ENCODE peak calls at places on chromosomes 3 and 15, in six cellular contexts. Q is HepG2, X is GM12878, R is SK-N-SH, F is H1, O is K562. T is an unnamed sample.

GRCh38 chr3:6018456-6018855 is 830.9 kb downstream of the EDEM1 start:
- DNase-seq in F (no peak), X (no peak), Q (no peak), R (no peak), O (no peak), T (no peak)

GRCh38 chr3:108221403-108221802 is 821 bp downstream of the IFT57 start:
- DNase-seq in X (no peak), F (no peak), O (no peak), R (no peak), Q (no peak), T (no peak)

GRCh38 chr3:149462653-149463052 is 11.8 kb upstream of the TM4SF4 start:
- DNase-seq in Q (no peak), X (no peak), R (no peak), O (no peak), F (no peak), T (no peak)

GRCh38 chr3:139110072-139110830 is 65.6 kb upstream of the PRR23C start:
- DNase-seq in R (no peak), Q (no peak), X (no peak), O (no peak), F (no peak), T (no peak)

GRCh38 chr3:187807086-187807862 is 62.0 kb upstream of the BCL6 start:
- DNase-seq in R (no peak), F (no peak), X (no peak), Q (no peak), O (no peak), T (no peak)

GRCh38 chr15:39381517-39381916 is 199.4 kb upstream of the THBS1 start:
- DNase-seq in O (no peak), X (peak), Q (no peak), F (no peak), R (no peak), T (peak)

GRCh38 chr15:50051811-50052419 is 67.1 kb downstream of the ATP8B4 start:
- DNase-seq in Q (peak), X (no peak), F (no peak), R (peak), O (peak), T (peak)

GRCh38 chr3:59046839-59047238 is 3.0 kb downstream of the CFAP20DC start:
- DNase-seq in Q (no peak), O (no peak), R (no peak), X (no peak), F (no peak), T (no peak)

GRCh38 chr15:33581032-33581431 is 270.3 kb downstream of the RYR3 start:
- DNase-seq in O (no peak), Q (no peak), R (no peak), F (no peak), X (no peak), T (no peak)

GRCh38 chr3:178875157-178875556 is 196.5 kb downstream of the ZMAT3 start:
- DNase-seq in Q (no peak), X (no peak), O (no peak), F (no peak), R (no peak), T (no peak)

GRCh38 chr15:59522988-59523461 is 85.0 kb downstream of the FAM81A start:
- DNase-seq in R (no peak), Q (no peak), F (no peak), X (no peak), O (no peak), T (no peak)

GRCh38 chr15:39502048-39502447 is 78.8 kb upstream of the THBS1 start:
- DNase-seq in O (no peak), X (no peak), Q (no peak), F (no peak), R (no peak), T (no peak)

GRCh38 chr3:139574026-139574947 is 34.7 kb upstream of the RBP1 start:
- DNase-seq in Q (no peak), O (no peak), R (peak), X (no peak), F (no peak), T (no peak)

GRCh38 chr15:58466566-58466965 is 34.8 kb downstream of the LIPC start:
- DNase-seq in R (no peak), F (no peak), X (no peak), Q (no peak), O (no peak), T (no peak)

GRCh38 chr3:56469141-56469540 is 874 bp upstream of the ERC2 start:
- DNase-seq in F (no peak), Q (no peak), X (no peak), R (no peak), O (no peak), T (no peak)

GRCh38 chr3:189680723-189681122 is 49.5 kb downstream of the TP63 start:
- DNase-seq in R (no peak), Q (no peak), F (no peak), O (no peak), X (no peak), T (no peak)

GRCh38 chr15:42324308-42324707 is 35.0 kb upstream of the CAPN3 start:
- DNase-seq in O (no peak), R (no peak), Q (no peak), F (no peak), X (no peak), T (no peak)

GRCh38 chr3:187740446-187741399 is 4.5 kb downstream of the BCL6 start:
- DNase-seq in X (no peak), F (no peak), Q (no peak), O (peak), R (peak), T (peak)

GRCh38 chr3:19734453-19734852 is 199.6 kb downstream of the EFHB start:
- DNase-seq in R (no peak), X (no peak), Q (no peak), O (no peak), F (no peak), T (no peak)

GRCh38 chr3:113070226-113071220 is 79.7 kb downstream of the GTPBP8 start:
- DNase-seq in X (no peak), R (no peak), F (no peak), Q (peak), O (no peak), T (no peak)

GRCh38 chr15:22959451-22960101 is 20.6 kb downstream of the CYFIP1 start:
- DNase-seq in F (no peak), X (no peak), O (no peak), Q (no peak), R (no peak), T (no peak)

GRCh38 chr3:146093928-146094327 is 67.1 kb downstream of the PLOD2 start:
- DNase-seq in R (no peak), X (no peak), F (no peak), Q (no peak), O (no peak), T (no peak)

GRCh38 chr3:190183121-190183520 is 62.4 kb upstream of the P3H2 start:
- DNase-seq in O (no peak), F (no peak), Q (no peak), R (no peak), X (no peak), T (no peak)

GRCh38 chr15:100159436-100159835 is 182.3 kb downstream of the ADAMTS17 start:
- DNase-seq in Q (no peak), X (no peak), F (no peak), R (no peak), O (no peak), T (no peak)

GRCh38 chr3:157502916-157503620 is at the start of gene VEPH1:
- DNase-seq in R (peak), F (no peak), Q (no peak), X (no peak), O (peak), T (no peak)

GRCh38 chr15:29776859-29777258 is 45.4 kb downstream of the TJP1 start:
- DNase-seq in F (no peak), X (no peak), R (no peak), O (no peak), Q (peak), T (no peak)

GRCh38 chr3:105639131-105639530 is 229.7 kb downstream of the CBLB start:
- DNase-seq in X (no peak), F (no peak), R (peak), O (no peak), Q (no peak), T (no peak)

GRCh38 chr3:68139897-68140296 is 485.5 kb upstream of the SUCLG2 start:
- DNase-seq in X (no peak), R (no peak), O (no peak), Q (no peak), F (no peak), T (no peak)

GRCh38 chr3:68135145-68135544 is 480.7 kb upstream of the SUCLG2 start:
- DNase-seq in O (no peak), Q (no peak), F (no peak), R (no peak), X (no peak), T (no peak)
- TF ChIP-seq GABPA in O (no peak), Q (no peak), F (no peak), R (no peak), X (no peak), T (no peak)

GRCh38 chr3:7309707-7310106 is 448.8 kb downstream of the GRM7 start:
- DNase-seq in O (no peak), F (no peak), Q (no peak), R (no peak), X (no peak), T (no peak)
- H3K4me3 ChIP-seq in O (no peak), F (no peak), Q (no peak), R (no peak), X (no peak), T (no peak)

GRCh38 chr3:23254875-23255274 is 51.7 kb downstream of the UBE2E2 start:
- DNase-seq in R (no peak), X (no peak), O (no peak), F (no peak), Q (no peak), T (peak)

GRCh38 chr3:23258110-23258509 is 55.0 kb downstream of the UBE2E2 start:
- DNase-seq in F (no peak), R (no peak), Q (no peak), O (no peak), X (no peak), T (no peak)

GRCh38 chr3:23256741-23257435 is 53.8 kb downstream of the UBE2E2 start:
- DNase-seq in Q (no peak), R (no peak), O (no peak), F (no peak), X (peak), T (no peak)

GRCh38 chr3:23263796-23264195 is 60.7 kb downstream of the UBE2E2 start:
- DNase-seq in F (no peak), O (no peak), X (no peak), R (no peak), Q (no peak), T (no peak)

DNA sequence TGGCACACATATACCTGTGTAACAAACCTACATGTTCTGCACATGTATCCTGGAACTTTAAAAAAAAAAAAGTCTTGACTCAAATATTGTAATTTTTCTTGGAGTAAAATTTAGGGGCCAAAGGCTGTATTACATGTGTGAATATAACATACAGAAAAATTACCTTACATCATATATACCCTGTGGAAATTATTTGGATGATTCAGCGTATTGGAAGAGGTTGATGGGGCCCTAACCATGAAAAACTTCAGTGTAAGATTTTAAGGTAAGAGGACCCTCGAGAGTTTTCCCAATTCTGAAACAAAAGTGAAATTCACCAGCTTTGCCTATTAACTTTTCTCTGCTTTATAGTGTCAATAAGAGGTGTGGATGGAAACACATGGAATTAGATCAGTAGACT is 56.4 kb downstream of the UBE2E2 start:
- DNase-seq in O (no peak), Q (no peak), F (no peak), X (no peak), R (no peak), T (no peak)
- H3K27ac ChIP-seq in O (no peak), Q (no peak), F (no peak), X (no peak), R (no peak), T (no peak)

DNA sequence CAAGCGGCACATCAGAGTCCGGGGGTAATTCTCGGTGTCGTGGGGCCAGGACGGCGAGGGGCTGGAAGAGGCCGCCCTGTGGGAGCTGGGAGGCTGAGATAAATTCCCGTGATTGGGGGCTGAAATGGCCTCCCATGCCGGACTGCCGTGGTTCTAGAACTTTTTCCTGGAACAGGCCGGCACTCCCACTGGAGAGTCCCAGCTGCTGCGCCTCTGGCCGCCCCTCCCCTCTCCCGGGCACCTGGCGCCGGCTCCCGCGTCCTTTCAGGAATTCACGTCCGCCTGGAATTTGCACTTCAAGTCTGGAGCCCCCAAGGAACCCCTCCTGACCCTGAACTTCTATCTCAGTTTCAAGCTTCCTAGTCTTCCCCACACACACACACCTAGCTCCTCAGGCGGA is 10.8 kb upstream of the LRRC2 start:
- DNase-seq in R (no peak), Q (no peak), F (no peak), X (no peak), O (no peak), T (no peak)
- TF ChIP-seq GABPA in R (no peak), Q (no peak), F (no peak), X (no peak), O (no peak), T (no peak)

GRCh38 chr15:91101356-91101920 is 1.4 kb downstream of the SV2B start:
- DNase-seq in R (no peak), Q (no peak), O (no peak), X (no peak), F (no peak), T (no peak)
- H3K4me3 ChIP-seq in R (no peak), Q (no peak), O (no peak), X (no peak), F (no peak), T (no peak)

T was measured in HL-60.